ENCODE peak calls at places on chromosomes 7 and 10, in ten cellular contexts. One of them, this sample, is unnamed.
A peak's percentile ranks its signal among the peaks of the same experiment; 100 is the strongest.

GRCh38 chr10:133465191-133465949 is 11.6 kb downstream of the SCART1 start:
- DNase-seq in tibial nerve: no peak
- DNase-seq in SW 1271: no peak
- DNase-seq in amygdala: no peak
- DNase-seq in astrocyte of the spinal cord: no peak
- DNase-seq in right atrium auricular region: no peak
- DNase-seq in SW480: no peak
- DNase-seq in activated CD8-positive, alpha-beta memory T cell treated with anti-CD3 and anti-CD28 coated beads for 1 hour: no peak
- DNase-seq in NCI-H748 treated with DMSO at 0.1 percent for 48 hours: no peak
- DNase-seq in T-helper 2 cell treated with Interferon-gamma antibody and Interleukin-4, amounts not matched to agents 5 μg/mL and 100 μg/mL, for 36 hours: no peak
- DNase-seq in this sample: no peak

GRCh38 chr10:29734980-29735627 is 100.3 kb upstream of the SVIL start:
- DNase-seq in SW 1271: peak; percentile 58
- DNase-seq in T-helper 2 cell treated with Interferon-gamma antibody and Interleukin-4, amounts not matched to agents 5 μg/mL and 100 μg/mL, for 36 hours: peak; percentile 61
- DNase-seq in NCI-H748 treated with DMSO at 0.1 percent for 48 hours: no peak
- DNase-seq in tibial nerve: peak; percentile 35
- DNase-seq in amygdala: no peak
- DNase-seq in right atrium auricular region: peak; percentile 78
- DNase-seq in astrocyte of the spinal cord: peak; percentile 33
- DNase-seq in SW480: peak; percentile 48
- DNase-seq in activated CD8-positive, alpha-beta memory T cell treated with anti-CD3 and anti-CD28 coated beads for 1 hour: no peak
- DNase-seq in this sample: peak; percentile 43

GRCh38 chr7:100683659-100684533 is 10.2 kb downstream of the GIGYF1 start:
- DNase-seq in SW480: no peak
- DNase-seq in activated CD8-positive, alpha-beta memory T cell treated with anti-CD3 and anti-CD28 coated beads for 1 hour: no peak
- DNase-seq in tibial nerve: no peak
- DNase-seq in right atrium auricular region: no peak
- DNase-seq in astrocyte of the spinal cord: no peak
- DNase-seq in SW 1271: no peak
- DNase-seq in amygdala: no peak
- DNase-seq in T-helper 2 cell treated with Interferon-gamma antibody and Interleukin-4, amounts not matched to agents 5 μg/mL and 100 μg/mL, for 36 hours: no peak
- DNase-seq in NCI-H748 treated with DMSO at 0.1 percent for 48 hours: no peak
- DNase-seq in this sample: no peak

GRCh38 chr10:15879663-15880062 is 19.4 kb upstream of the MINDY3 start:
- DNase-seq in activated CD8-positive, alpha-beta memory T cell treated with anti-CD3 and anti-CD28 coated beads for 1 hour: no peak
- DNase-seq in SW 1271: no peak
- DNase-seq in amygdala: no peak
- DNase-seq in right atrium auricular region: no peak
- DNase-seq in tibial nerve: no peak
- DNase-seq in SW480: no peak
- DNase-seq in astrocyte of the spinal cord: no peak
- DNase-seq in T-helper 2 cell treated with Interferon-gamma antibody and Interleukin-4, amounts not matched to agents 5 μg/mL and 100 μg/mL, for 36 hours: no peak
- DNase-seq in NCI-H748 treated with DMSO at 0.1 percent for 48 hours: peak; percentile 62
- DNase-seq in this sample: no peak

GRCh38 chr10:98041352-98042043 is 11.1 kb upstream of the CRTAC1 start:
- DNase-seq in SW 1271: peak; percentile 28
- DNase-seq in tibial nerve: peak; percentile 69
- DNase-seq in activated CD8-positive, alpha-beta memory T cell treated with anti-CD3 and anti-CD28 coated beads for 1 hour: no peak
- DNase-seq in SW480: peak; percentile 58
- DNase-seq in astrocyte of the spinal cord: peak; percentile 51
- DNase-seq in T-helper 2 cell treated with Interferon-gamma antibody and Interleukin-4, amounts not matched to agents 5 μg/mL and 100 μg/mL, for 36 hours: peak; percentile 18
- DNase-seq in NCI-H748 treated with DMSO at 0.1 percent for 48 hours: peak; percentile 4
- DNase-seq in amygdala: no peak
- DNase-seq in right atrium auricular region: peak; percentile 67
- DNase-seq in this sample: no peak

GRCh38 chr10:132396495-132397035 is 435 bp upstream of the PWWP2B start:
- DNase-seq in T-helper 2 cell treated with Interferon-gamma antibody and Interleukin-4, amounts not matched to agents 5 μg/mL and 100 μg/mL, for 36 hours: peak; percentile 40
- DNase-seq in NCI-H748 treated with DMSO at 0.1 percent for 48 hours: no peak
- DNase-seq in SW480: peak; percentile 50
- DNase-seq in tibial nerve: no peak
- DNase-seq in activated CD8-positive, alpha-beta memory T cell treated with anti-CD3 and anti-CD28 coated beads for 1 hour: peak; percentile 27
- DNase-seq in right atrium auricular region: no peak
- DNase-seq in SW 1271: no peak
- DNase-seq in amygdala: no peak
- DNase-seq in astrocyte of the spinal cord: no peak
- DNase-seq in this sample: peak; percentile 52

GRCh38 chr7:40015790-40016296 is 65.8 kb downstream of the CDK13 start:
- DNase-seq in SW 1271: no peak
- DNase-seq in NCI-H748 treated with DMSO at 0.1 percent for 48 hours: no peak
- DNase-seq in astrocyte of the spinal cord: peak; percentile 60
- DNase-seq in activated CD8-positive, alpha-beta memory T cell treated with anti-CD3 and anti-CD28 coated beads for 1 hour: no peak
- DNase-seq in right atrium auricular region: no peak
- DNase-seq in tibial nerve: peak; percentile 21
- DNase-seq in SW480: no peak
- DNase-seq in amygdala: no peak
- DNase-seq in T-helper 2 cell treated with Interferon-gamma antibody and Interleukin-4, amounts not matched to agents 5 μg/mL and 100 μg/mL, for 36 hours: no peak
- DNase-seq in this sample: no peak

GRCh38 chr10:35735412-35735811 is 93.3 kb upstream of the FZD8 start:
- DNase-seq in right atrium auricular region: no peak
- DNase-seq in astrocyte of the spinal cord: peak; percentile 8
- DNase-seq in T-helper 2 cell treated with Interferon-gamma antibody and Interleukin-4, amounts not matched to agents 5 μg/mL and 100 μg/mL, for 36 hours: no peak
- DNase-seq in NCI-H748 treated with DMSO at 0.1 percent for 48 hours: no peak
- DNase-seq in activated CD8-positive, alpha-beta memory T cell treated with anti-CD3 and anti-CD28 coated beads for 1 hour: no peak
- DNase-seq in tibial nerve: no peak
- DNase-seq in SW 1271: no peak
- DNase-seq in amygdala: no peak
- DNase-seq in SW480: no peak
- DNase-seq in this sample: no peak

GRCh38 chr10:118955531-118956252 is 73.8 kb upstream of the NANOS1 start:
- DNase-seq in SW480: no peak
- DNase-seq in amygdala: no peak
- DNase-seq in SW 1271: no peak
- DNase-seq in T-helper 2 cell treated with Interferon-gamma antibody and Interleukin-4, amounts not matched to agents 5 μg/mL and 100 μg/mL, for 36 hours: no peak
- DNase-seq in right atrium auricular region: peak; percentile 48
- DNase-seq in tibial nerve: no peak
- DNase-seq in NCI-H748 treated with DMSO at 0.1 percent for 48 hours: no peak
- DNase-seq in astrocyte of the spinal cord: no peak
- DNase-seq in activated CD8-positive, alpha-beta memory T cell treated with anti-CD3 and anti-CD28 coated beads for 1 hour: no peak
- DNase-seq in this sample: no peak

GRCh38 chr10:114172241-114172640 is 1.8 kb downstream of the CCDC186 start:
- DNase-seq in NCI-H748 treated with DMSO at 0.1 percent for 48 hours: no peak
- DNase-seq in T-helper 2 cell treated with Interferon-gamma antibody and Interleukin-4, amounts not matched to agents 5 μg/mL and 100 μg/mL, for 36 hours: no peak
- DNase-seq in activated CD8-positive, alpha-beta memory T cell treated with anti-CD3 and anti-CD28 coated beads for 1 hour: no peak
- DNase-seq in right atrium auricular region: no peak
- DNase-seq in amygdala: no peak
- DNase-seq in tibial nerve: no peak
- DNase-seq in astrocyte of the spinal cord: peak; percentile 15
- DNase-seq in SW 1271: no peak
- DNase-seq in SW480: peak; percentile 12
- DNase-seq in this sample: no peak

GRCh38 chr10:63542835-63543575 is 21.8 kb downstream of the REEP3 start:
- DNase-seq in amygdala: no peak
- DNase-seq in right atrium auricular region: no peak
- DNase-seq in activated CD8-positive, alpha-beta memory T cell treated with anti-CD3 and anti-CD28 coated beads for 1 hour: no peak
- DNase-seq in T-helper 2 cell treated with Interferon-gamma antibody and Interleukin-4, amounts not matched to agents 5 μg/mL and 100 μg/mL, for 36 hours: no peak
- DNase-seq in NCI-H748 treated with DMSO at 0.1 percent for 48 hours: no peak
- DNase-seq in astrocyte of the spinal cord: peak; percentile 29
- DNase-seq in SW480: peak; percentile 41
- DNase-seq in tibial nerve: no peak
- DNase-seq in SW 1271: no peak
- DNase-seq in this sample: no peak

GRCh38 chr10:79399242-79399831 is 46.1 kb downstream of the ZCCHC24 start:
- DNase-seq in T-helper 2 cell treated with Interferon-gamma antibody and Interleukin-4, amounts not matched to agents 5 μg/mL and 100 μg/mL, for 36 hours: no peak
- DNase-seq in right atrium auricular region: peak; percentile 93
- DNase-seq in activated CD8-positive, alpha-beta memory T cell treated with anti-CD3 and anti-CD28 coated beads for 1 hour: no peak
- DNase-seq in SW480: peak; percentile 52
- DNase-seq in tibial nerve: peak; percentile 87
- DNase-seq in NCI-H748 treated with DMSO at 0.1 percent for 48 hours: no peak
- DNase-seq in SW 1271: no peak
- DNase-seq in amygdala: peak; percentile 59
- DNase-seq in astrocyte of the spinal cord: peak; percentile 98
- DNase-seq in this sample: no peak

GRCh38 chr7:25002826-25003225 is 22.8 kb upstream of the OSBPL3 start:
- DNase-seq in tibial nerve: no peak
- DNase-seq in NCI-H748 treated with DMSO at 0.1 percent for 48 hours: no peak
- DNase-seq in amygdala: no peak
- DNase-seq in activated CD8-positive, alpha-beta memory T cell treated with anti-CD3 and anti-CD28 coated beads for 1 hour: no peak
- DNase-seq in SW480: no peak
- DNase-seq in T-helper 2 cell treated with Interferon-gamma antibody and Interleukin-4, amounts not matched to agents 5 μg/mL and 100 μg/mL, for 36 hours: no peak
- DNase-seq in astrocyte of the spinal cord: no peak
- DNase-seq in SW 1271: no peak
- DNase-seq in right atrium auricular region: no peak
- DNase-seq in this sample: no peak

GRCh38 chr10:13685885-13686284 is 99.1 kb downstream of the PRPF18 start:
- DNase-seq in astrocyte of the spinal cord: no peak
- DNase-seq in right atrium auricular region: no peak
- DNase-seq in SW480: no peak
- DNase-seq in activated CD8-positive, alpha-beta memory T cell treated with anti-CD3 and anti-CD28 coated beads for 1 hour: no peak
- DNase-seq in T-helper 2 cell treated with Interferon-gamma antibody and Interleukin-4, amounts not matched to agents 5 μg/mL and 100 μg/mL, for 36 hours: no peak
- DNase-seq in tibial nerve: no peak
- DNase-seq in NCI-H748 treated with DMSO at 0.1 percent for 48 hours: no peak
- DNase-seq in amygdala: no peak
- DNase-seq in SW 1271: no peak
- DNase-seq in this sample: no peak

GRCh38 chr10:59905066-59905734 is 1.2 kb downstream of the CCDC6 start:
- DNase-seq in activated CD8-positive, alpha-beta memory T cell treated with anti-CD3 and anti-CD28 coated beads for 1 hour: no peak
- DNase-seq in amygdala: no peak
- DNase-seq in SW480: peak; percentile 6
- DNase-seq in tibial nerve: no peak
- DNase-seq in astrocyte of the spinal cord: no peak
- DNase-seq in T-helper 2 cell treated with Interferon-gamma antibody and Interleukin-4, amounts not matched to agents 5 μg/mL and 100 μg/mL, for 36 hours: peak; percentile 69
- DNase-seq in SW 1271: no peak
- DNase-seq in NCI-H748 treated with DMSO at 0.1 percent for 48 hours: peak; percentile 3
- DNase-seq in right atrium auricular region: no peak
- DNase-seq in this sample: no peak

GRCh38 chr10:117934477-117934876 is 112.3 kb downstream of the RAB11FIP2 start:
- DNase-seq in activated CD8-positive, alpha-beta memory T cell treated with anti-CD3 and anti-CD28 coated beads for 1 hour: no peak
- DNase-seq in T-helper 2 cell treated with Interferon-gamma antibody and Interleukin-4, amounts not matched to agents 5 μg/mL and 100 μg/mL, for 36 hours: no peak
- DNase-seq in SW480: no peak
- DNase-seq in SW 1271: no peak
- DNase-seq in NCI-H748 treated with DMSO at 0.1 percent for 48 hours: no peak
- DNase-seq in right atrium auricular region: no peak
- DNase-seq in amygdala: no peak
- DNase-seq in tibial nerve: no peak
- DNase-seq in astrocyte of the spinal cord: no peak
- DNase-seq in this sample: no peak

GRCh38 chr7:69643708-69644445 is 45.6 kb downstream of the AUTS2 start:
- DNase-seq in right atrium auricular region: no peak
- DNase-seq in amygdala: no peak
- DNase-seq in tibial nerve: no peak
- DNase-seq in activated CD8-positive, alpha-beta memory T cell treated with anti-CD3 and anti-CD28 coated beads for 1 hour: no peak
- DNase-seq in SW 1271: no peak
- DNase-seq in NCI-H748 treated with DMSO at 0.1 percent for 48 hours: no peak
- DNase-seq in T-helper 2 cell treated with Interferon-gamma antibody and Interleukin-4, amounts not matched to agents 5 μg/mL and 100 μg/mL, for 36 hours: no peak
- DNase-seq in SW480: no peak
- DNase-seq in astrocyte of the spinal cord: no peak
- DNase-seq in this sample: no peak

GRCh38 chr10:73768881-73769280 is 13.0 kb upstream of the CHCHD1 start:
- DNase-seq in NCI-H748 treated with DMSO at 0.1 percent for 48 hours: no peak
- DNase-seq in SW480: no peak
- DNase-seq in SW 1271: no peak
- DNase-seq in right atrium auricular region: no peak
- DNase-seq in amygdala: no peak
- DNase-seq in activated CD8-positive, alpha-beta memory T cell treated with anti-CD3 and anti-CD28 coated beads for 1 hour: peak; percentile 21
- DNase-seq in tibial nerve: no peak
- DNase-seq in astrocyte of the spinal cord: no peak
- DNase-seq in T-helper 2 cell treated with Interferon-gamma antibody and Interleukin-4, amounts not matched to agents 5 μg/mL and 100 μg/mL, for 36 hours: peak; percentile 35
- DNase-seq in this sample: peak; percentile 73

GRCh38 chr7:91784469-91784868 is 96.0 kb downstream of the MTERF1 start:
- DNase-seq in SW 1271: peak; percentile 13
- DNase-seq in NCI-H748 treated with DMSO at 0.1 percent for 48 hours: peak; percentile 6
- DNase-seq in tibial nerve: no peak
- DNase-seq in amygdala: no peak
- DNase-seq in T-helper 2 cell treated with Interferon-gamma antibody and Interleukin-4, amounts not matched to agents 5 μg/mL and 100 μg/mL, for 36 hours: no peak
- DNase-seq in astrocyte of the spinal cord: peak; percentile 62
- DNase-seq in activated CD8-positive, alpha-beta memory T cell treated with anti-CD3 and anti-CD28 coated beads for 1 hour: no peak
- DNase-seq in SW480: peak; percentile 83
- DNase-seq in right atrium auricular region: no peak
- DNase-seq in this sample: no peak

GRCh38 chr10:19658131-19658530 is 158.1 kb upstream of the PLXDC2 start:
- DNase-seq in astrocyte of the spinal cord: peak; percentile 28
- DNase-seq in NCI-H748 treated with DMSO at 0.1 percent for 48 hours: no peak
- DNase-seq in amygdala: no peak
- DNase-seq in SW 1271: no peak
- DNase-seq in SW480: no peak
- DNase-seq in T-helper 2 cell treated with Interferon-gamma antibody and Interleukin-4, amounts not matched to agents 5 μg/mL and 100 μg/mL, for 36 hours: no peak
- DNase-seq in tibial nerve: no peak
- DNase-seq in right atrium auricular region: no peak
- DNase-seq in activated CD8-positive, alpha-beta memory T cell treated with anti-CD3 and anti-CD28 coated beads for 1 hour: no peak
- DNase-seq in this sample: no peak

GRCh38 chr7:91247497-91247896 is 16.7 kb upstream of the FZD1 start:
- DNase-seq in right atrium auricular region: no peak
- DNase-seq in astrocyte of the spinal cord: no peak
- DNase-seq in amygdala: no peak
- DNase-seq in SW 1271: no peak
- DNase-seq in tibial nerve: no peak
- DNase-seq in SW480: no peak
- DNase-seq in activated CD8-positive, alpha-beta memory T cell treated with anti-CD3 and anti-CD28 coated beads for 1 hour: no peak
- DNase-seq in NCI-H748 treated with DMSO at 0.1 percent for 48 hours: no peak
- DNase-seq in T-helper 2 cell treated with Interferon-gamma antibody and Interleukin-4, amounts not matched to agents 5 μg/mL and 100 μg/mL, for 36 hours: no peak
- DNase-seq in this sample: no peak

GRCh38 chr10:94183666-94184264 is 179.0 kb downstream of the NOC3L start:
- DNase-seq in tibial nerve: no peak
- DNase-seq in activated CD8-positive, alpha-beta memory T cell treated with anti-CD3 and anti-CD28 coated beads for 1 hour: no peak
- DNase-seq in astrocyte of the spinal cord: peak; percentile 96
- DNase-seq in SW 1271: no peak
- DNase-seq in NCI-H748 treated with DMSO at 0.1 percent for 48 hours: no peak
- DNase-seq in T-helper 2 cell treated with Interferon-gamma antibody and Interleukin-4, amounts not matched to agents 5 μg/mL and 100 μg/mL, for 36 hours: peak; percentile 5
- DNase-seq in SW480: no peak
- DNase-seq in amygdala: no peak
- DNase-seq in right atrium auricular region: no peak
- DNase-seq in this sample: no peak

GRCh38 chr10:126536148-126536547 is 134.3 kb downstream of the C10orf90 start:
- DNase-seq in activated CD8-positive, alpha-beta memory T cell treated with anti-CD3 and anti-CD28 coated beads for 1 hour: no peak
- DNase-seq in T-helper 2 cell treated with Interferon-gamma antibody and Interleukin-4, amounts not matched to agents 5 μg/mL and 100 μg/mL, for 36 hours: no peak
- DNase-seq in right atrium auricular region: no peak
- DNase-seq in astrocyte of the spinal cord: no peak
- DNase-seq in SW 1271: no peak
- DNase-seq in SW480: no peak
- DNase-seq in NCI-H748 treated with DMSO at 0.1 percent for 48 hours: no peak
- DNase-seq in amygdala: no peak
- DNase-seq in tibial nerve: no peak
- DNase-seq in this sample: no peak

GRCh38 chr7:107628461-107629064 is 32.1 kb upstream of the SLC26A4 start:
- DNase-seq in amygdala: no peak
- DNase-seq in SW 1271: no peak
- DNase-seq in right atrium auricular region: no peak
- DNase-seq in tibial nerve: no peak
- DNase-seq in NCI-H748 treated with DMSO at 0.1 percent for 48 hours: no peak
- DNase-seq in SW480: no peak
- DNase-seq in astrocyte of the spinal cord: no peak
- DNase-seq in T-helper 2 cell treated with Interferon-gamma antibody and Interleukin-4, amounts not matched to agents 5 μg/mL and 100 μg/mL, for 36 hours: no peak
- DNase-seq in activated CD8-positive, alpha-beta memory T cell treated with anti-CD3 and anti-CD28 coated beads for 1 hour: no peak
- DNase-seq in this sample: no peak

GRCh38 chr10:121662945-121663917 is 65.0 kb upstream of the FGFR2 start:
- DNase-seq in amygdala: no peak
- DNase-seq in SW 1271: no peak
- DNase-seq in tibial nerve: no peak
- DNase-seq in astrocyte of the spinal cord: no peak
- DNase-seq in SW480: peak; percentile 3
- DNase-seq in T-helper 2 cell treated with Interferon-gamma antibody and Interleukin-4, amounts not matched to agents 5 μg/mL and 100 μg/mL, for 36 hours: no peak
- DNase-seq in NCI-H748 treated with DMSO at 0.1 percent for 48 hours: peak; percentile 1
- DNase-seq in activated CD8-positive, alpha-beta memory T cell treated with anti-CD3 and anti-CD28 coated beads for 1 hour: no peak
- DNase-seq in right atrium auricular region: no peak
- DNase-seq in this sample: no peak

GRCh38 chr10:113960617-113961260 is 82.9 kb upstream of the ADRB1 start:
- DNase-seq in activated CD8-positive, alpha-beta memory T cell treated with anti-CD3 and anti-CD28 coated beads for 1 hour: peak; percentile 2
- DNase-seq in right atrium auricular region: no peak
- DNase-seq in T-helper 2 cell treated with Interferon-gamma antibody and Interleukin-4, amounts not matched to agents 5 μg/mL and 100 μg/mL, for 36 hours: peak; percentile 15
- DNase-seq in amygdala: no peak
- DNase-seq in NCI-H748 treated with DMSO at 0.1 percent for 48 hours: peak; percentile 32
- DNase-seq in SW480: peak; percentile 93
- DNase-seq in tibial nerve: no peak
- DNase-seq in SW 1271: no peak
- DNase-seq in astrocyte of the spinal cord: no peak
- DNase-seq in this sample: peak; percentile 6

GRCh38 chr10:119654540-119654939 is 3.4 kb downstream of the BAG3 start:
- DNase-seq in amygdala: peak; percentile 18
- DNase-seq in activated CD8-positive, alpha-beta memory T cell treated with anti-CD3 and anti-CD28 coated beads for 1 hour: no peak
- DNase-seq in SW 1271: no peak
- DNase-seq in T-helper 2 cell treated with Interferon-gamma antibody and Interleukin-4, amounts not matched to agents 5 μg/mL and 100 μg/mL, for 36 hours: no peak
- DNase-seq in tibial nerve: no peak
- DNase-seq in right atrium auricular region: peak; percentile 73
- DNase-seq in NCI-H748 treated with DMSO at 0.1 percent for 48 hours: no peak
- DNase-seq in SW480: no peak
- DNase-seq in astrocyte of the spinal cord: no peak
- DNase-seq in this sample: no peak

GRCh38 chr7:88357794-88358533 is 51.3 kb upstream of the STEAP4 start:
- DNase-seq in SW 1271: no peak
- DNase-seq in amygdala: no peak
- DNase-seq in astrocyte of the spinal cord: no peak
- DNase-seq in activated CD8-positive, alpha-beta memory T cell treated with anti-CD3 and anti-CD28 coated beads for 1 hour: no peak
- DNase-seq in SW480: peak; percentile 52
- DNase-seq in tibial nerve: no peak
- DNase-seq in T-helper 2 cell treated with Interferon-gamma antibody and Interleukin-4, amounts not matched to agents 5 μg/mL and 100 μg/mL, for 36 hours: no peak
- DNase-seq in NCI-H748 treated with DMSO at 0.1 percent for 48 hours: no peak
- DNase-seq in right atrium auricular region: no peak
- DNase-seq in this sample: no peak

This sample was measured in activated CD4-positive, alpha-beta T cell treated with anti-CD3 and anti-CD28 coated beads, Interleukin-2, amount 50 U/mL, for 4 hours.